ENCODE peak calls at places on chromosomes 7 and 10, in four cellular contexts. X is K562, V is HepG2, K is GM12878. Z is an unnamed sample.

GRCh38 chr7:371119-371778 is 81.3 kb downstream of the FOXL3 start:
- DNase-seq in K (no peak), V (peak), X (no peak), Z (peak)

GRCh38 chr10:78700413-78700812 is 368.4 kb upstream of the ZMIZ1 start:
- DNase-seq in K (no peak), X (no peak), V (no peak), Z (no peak)

GRCh38 chr10:13349776-13350274 is 1.7 kb upstream of the SEPHS1 start:
- DNase-seq in K (no peak), X (peak), V (no peak), Z (peak)

GRCh38 chr10:52216852-52217251 is 97.2 kb upstream of the DKK1 start:
- DNase-seq in X (no peak), K (peak), V (no peak), Z (peak)

GRCh38 chr7:2939193-2939885 is 95.2 kb upstream of the GNA12 start:
- DNase-seq in X (no peak), V (no peak), K (no peak), Z (no peak)

GRCh38 chr7:24457215-24457549 is 116.1 kb upstream of the PALS2 start:
- DNase-seq in X (no peak), V (no peak), K (no peak), Z (no peak)

GRCh38 chr7:94513565-94513860 is 3.9 kb downstream of the CASD1 start:
- DNase-seq in X (no peak), K (no peak), V (no peak), Z (no peak)

GRCh38 chr7:2553108-2553507 is 2.2 kb downstream of the BRAT1 start:
- DNase-seq in V (no peak), K (no peak), X (no peak), Z (no peak)

GRCh38 chr7:43535810-43536585 is 46.9 kb upstream of the STK17A start:
- DNase-seq in X (no peak), K (no peak), V (no peak), Z (no peak)

GRCh38 chr7:141590666-141591065 is 39.5 kb downstream of the AGK start:
- DNase-seq in X (no peak), K (no peak), V (no peak), Z (no peak)

GRCh38 chr10:48429309-48429708 is 122.8 kb downstream of the MAPK8 start:
- DNase-seq in K (no peak), V (no peak), X (no peak), Z (no peak)

GRCh38 chr7:105890290-105890997 is 14.0 kb upstream of the ATXN7L1 start:
- DNase-seq in V (no peak), X (no peak), K (no peak), Z (no peak)

GRCh38 chr10:74156919-74157289 is 5.9 kb downstream of the ADK start:
- DNase-seq in K (no peak), V (no peak), X (peak), Z (no peak)

GRCh38 chr10:64271983-64272382 is 750.8 kb downstream of the REEP3 start:
- DNase-seq in V (no peak), K (no peak), X (peak), Z (no peak)
- TF ChIP-seq FOXK2 in V (no peak), K (no peak), X (no peak), Z (no peak)

GRCh38 chr7:131183611-131184119 is 144.0 kb upstream of the MKLN1 start:
- DNase-seq in V (no peak), K (no peak), X (no peak), Z (no peak)
- TF ChIP-seq SP1 in V (no peak), K (no peak), X (no peak), Z (no peak)

DNA sequence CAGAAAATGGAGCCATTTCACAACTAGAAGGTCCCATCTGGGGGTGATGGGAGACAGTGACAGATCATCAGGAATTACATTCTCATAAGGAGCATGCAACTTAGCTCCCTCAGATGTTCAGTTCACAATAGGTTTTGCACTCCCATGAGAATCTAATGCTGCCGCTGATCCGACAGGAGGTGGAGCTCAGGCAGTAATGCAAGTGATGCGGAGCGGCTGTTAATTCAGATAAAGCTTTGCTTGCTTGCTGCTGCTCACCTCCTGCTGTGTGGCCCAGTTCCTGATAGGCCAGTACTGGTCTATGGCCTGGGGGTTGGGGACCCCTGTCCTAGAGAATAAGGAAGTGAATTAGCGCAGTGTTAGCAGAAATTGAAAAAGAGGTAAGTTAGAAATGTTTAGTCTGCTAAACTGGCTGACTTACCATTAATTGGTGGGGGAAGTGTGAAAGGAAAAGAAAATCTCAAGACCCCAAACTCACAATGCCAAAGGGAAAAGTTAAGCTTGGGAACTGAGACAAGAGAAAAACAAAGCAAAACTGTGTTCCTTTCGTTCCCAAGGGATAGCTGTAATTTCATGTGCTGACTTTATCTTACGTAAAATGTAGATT is 76.4 kb downstream of the LYZL2 start:
- DNase-seq in K (no peak), X (peak), V (no peak), Z (no peak)
- TF ChIP-seq FOXM1 in K (no peak), X (peak), V (no peak), Z (no peak)

GRCh38 chr7:26493737-26494423 is 202.2 kb downstream of the SNX10 start:
- DNase-seq in V (no peak), X (no peak), K (no peak), Z (no peak)

GRCh38 chr7:26495569-26495968 is 203.9 kb downstream of the SNX10 start:
- DNase-seq in X (no peak), K (no peak), V (no peak), Z (no peak)

GRCh38 chr7:26490631-26491624 is 199.3 kb downstream of the SNX10 start:
- DNase-seq in K (no peak), V (no peak), X (no peak), Z (no peak)

GRCh38 chr7:26489906-26490305 is 198.2 kb downstream of the SNX10 start:
- DNase-seq in X (no peak), V (no peak), K (no peak), Z (no peak)

DNA sequence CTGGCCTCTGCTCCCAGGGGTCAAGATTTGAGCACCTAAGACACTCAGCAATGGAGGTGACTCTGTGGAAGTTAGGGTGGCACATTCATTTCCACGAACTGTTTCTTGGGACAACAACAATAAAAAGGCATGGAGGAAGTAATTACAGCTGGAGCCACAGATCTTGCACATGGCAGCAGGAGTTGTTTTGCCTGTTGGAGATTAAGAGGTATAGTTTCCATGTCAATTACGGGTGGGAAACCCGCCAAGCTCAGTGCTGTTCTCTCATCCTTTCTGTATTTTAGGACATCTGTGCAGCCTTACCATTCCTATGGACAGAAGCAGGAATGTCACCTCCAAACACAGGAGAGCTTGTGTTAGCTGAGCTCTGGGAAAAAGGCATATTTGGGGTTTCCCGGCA is 201.2 kb downstream of the SNX10 start:
- DNase-seq in V (no peak), K (no peak), X (no peak), Z (no peak)
- TF ChIP-seq FOXK2 in V (no peak), K (no peak), X (no peak), Z (no peak)

Z was measured in HEK293T.